ENCODE peak calls at places on chromosome 12, in four cellular contexts. B, X, O and Q are unnamed samples.
A peak's percentile ranks its signal among the peaks of the same experiment; 100 is the strongest.

GRCh38 chr12:2112401-2112800 is 59.6 kb downstream of the CACNA1C start:
- DNase-seq in X (peak; percentile 63), B (no peak), O (no peak), Q (no peak)

GRCh38 chr12:1398673-1399072 is 195.7 kb downstream of the FBXL14 start:
- DNase-seq in X (no peak), O (no peak), B (no peak), Q (no peak)

GRCh38 chr12:93347054-93347786 is 30.5 kb upstream of the NUDT4 start:
- DNase-seq in O (no peak), B (no peak), X (no peak), Q (no peak)

GRCh38 chr12:108884116-108885012 is 4.5 kb downstream of the DAO start:
- DNase-seq in O (peak; percentile 65), X (peak; percentile 59), B (no peak), Q (no peak)

GRCh38 chr12:115838952-115839351 is 438.5 kb downstream of the MED13L start:
- DNase-seq in B (no peak), O (no peak), X (no peak), Q (no peak)

GRCh38 chr12:130499474-130499873 is 161.8 kb downstream of the PIWIL1 start:
- DNase-seq in O (no peak), B (no peak), X (no peak), Q (no peak)

GRCh38 chr12:49750027-49750977 is 8.9 kb downstream of the TMBIM6 start:
- DNase-seq in X (no peak), B (no peak), O (no peak), Q (no peak)

GRCh38 chr12:125203145-125203765 is 138.0 kb downstream of the AACS start:
- DNase-seq in O (no peak), B (no peak), X (no peak), Q (no peak)

GRCh38 chr12:100720016-100720654 is 74.4 kb upstream of the ANO4 start:
- DNase-seq in B (no peak), O (no peak), X (no peak), Q (no peak)

GRCh38 chr12:76631741-76632140 is 72.2 kb upstream of the OSBPL8 start:
- DNase-seq in B (no peak), O (no peak), X (no peak), Q (no peak)

GRCh38 chr12:96445743-96446655 is 43.4 kb upstream of the CFAP54 start:
- DNase-seq in O (no peak), X (no peak), B (no peak), Q (no peak)

GRCh38 chr12:98618952-98619351 is 25.5 kb downstream of the SLC25A3 start:
- DNase-seq in X (no peak), O (no peak), B (no peak), Q (no peak)

GRCh38 chr12:107329569-107330324 is 236.4 kb upstream of the CRY1 start:
- DNase-seq in O (no peak), X (no peak), B (no peak), Q (no peak)

GRCh38 chr12:102593128-102593527 is 112.8 kb upstream of the IGF1 start:
- DNase-seq in B (no peak), O (no peak), X (no peak), Q (no peak)

GRCh38 chr12:57127101-57127709 is 1.1 kb upstream of the LRP1 start:
- DNase-seq in B (no peak), O (peak; percentile 84), X (peak; percentile 92), Q (peak; percentile 78)

GRCh38 chr12:27972721-27973120 is at the start of gene PTHLH:
- DNase-seq in O (no peak), B (no peak), X (no peak), Q (no peak)

GRCh38 chr12:127396720-127397119 is 870.2 kb upstream of the TMEM132C start:
- DNase-seq in X (no peak), O (no peak), B (no peak), Q (no peak)

GRCh38 chr12:100982511-100983183 is 188.1 kb downstream of the ANO4 start:
- DNase-seq in B (no peak), O (no peak), X (no peak), Q (no peak)

GRCh38 chr12:93005928-93006654 is 77.0 kb upstream of the EEA1 start:
- DNase-seq in B (no peak), O (no peak), X (no peak), Q (no peak)

GRCh38 chr12:99099786-99100185 is 454.7 kb downstream of the APAF1 start:
- DNase-seq in B (no peak), X (no peak), O (no peak), Q (no peak)

GRCh38 chr12:123270380-123271181 is 1.1 kb downstream of the CDK2AP1 start:
- DNase-seq in B (no peak), O (no peak), X (no peak), Q (no peak)

GRCh38 chr12:716506-716905 is 35.9 kb upstream of the WNK1 start:
- DNase-seq in O (no peak), B (no peak), X (no peak), Q (no peak)

GRCh38 chr12:75921687-75922289 is 109.8 kb downstream of the PHLDA1 start:
- DNase-seq in O (peak; percentile 35), X (no peak), B (no peak), Q (no peak)

GRCh38 chr12:87871061-87871460 is 158.1 kb downstream of the C12orf50 start:
- DNase-seq in O (no peak), X (no peak), B (no peak), Q (no peak)

GRCh38 chr12:41663487-41664258 is 475.6 kb downstream of the PDZRN4 start:
- DNase-seq in B (no peak), O (no peak), X (no peak), Q (no peak)

GRCh38 chr12:113056631-113057488 is at the start of gene DTX1:
- DNase-seq in O (no peak), B (no peak), X (no peak), Q (no peak)

GRCh38 chr12:122200541-122201175 is 2.9 kb upstream of the B3GNT4 start:
- DNase-seq in B (no peak), X (no peak), O (no peak), Q (no peak)

GRCh38 chr12:58416211-58416610 is 474.8 kb downstream of the ATP23 start:
- DNase-seq in X (no peak), B (no peak), O (no peak), Q (no peak)

GRCh38 chr12:130214686-130215370 is 52.6 kb downstream of the FZD10 start:
- DNase-seq in X (no peak), B (no peak), O (no peak), Q (peak; percentile 37)

GRCh38 chr12:132138941-132139871 is 4.9 kb downstream of the DDX51 start:
- DNase-seq in X (peak; percentile 18), O (no peak), B (peak; percentile 61), Q (no peak)

GRCh38 chr12:47223848-47224213 is 144.1 kb upstream of the AMIGO2 start:
- DNase-seq in O (peak; percentile 52), X (no peak), B (no peak), Q (no peak)

GRCh38 chr12:57983858-57984505 is 42.6 kb downstream of the ATP23 start:
- DNase-seq in X (no peak), O (no peak), B (no peak), Q (no peak)

GRCh38 chr12:106246891-106247730 is 709 bp downstream of the CKAP4 start:
- DNase-seq in X (peak; percentile 77), B (peak; percentile 90), O (peak; percentile 75), Q (peak; percentile 44)

GRCh38 chr12:132635076-132635955 is 16.7 kb downstream of the P2RX2 start:
- DNase-seq in O (no peak), B (no peak), X (no peak), Q (no peak)

GRCh38 chr12:6553051-6553868 is 2.6 kb downstream of the IFFO1 start:
- DNase-seq in B (no peak), O (no peak), X (no peak), Q (no peak)
- H3K27ac ChIP-seq in B (peak overlapping the region; percentile 78), O (peak overlapping the region; percentile 86), X (peak overlapping the region; percentile 56), Q (peak overlapping the region; percentile 85)

DNA sequence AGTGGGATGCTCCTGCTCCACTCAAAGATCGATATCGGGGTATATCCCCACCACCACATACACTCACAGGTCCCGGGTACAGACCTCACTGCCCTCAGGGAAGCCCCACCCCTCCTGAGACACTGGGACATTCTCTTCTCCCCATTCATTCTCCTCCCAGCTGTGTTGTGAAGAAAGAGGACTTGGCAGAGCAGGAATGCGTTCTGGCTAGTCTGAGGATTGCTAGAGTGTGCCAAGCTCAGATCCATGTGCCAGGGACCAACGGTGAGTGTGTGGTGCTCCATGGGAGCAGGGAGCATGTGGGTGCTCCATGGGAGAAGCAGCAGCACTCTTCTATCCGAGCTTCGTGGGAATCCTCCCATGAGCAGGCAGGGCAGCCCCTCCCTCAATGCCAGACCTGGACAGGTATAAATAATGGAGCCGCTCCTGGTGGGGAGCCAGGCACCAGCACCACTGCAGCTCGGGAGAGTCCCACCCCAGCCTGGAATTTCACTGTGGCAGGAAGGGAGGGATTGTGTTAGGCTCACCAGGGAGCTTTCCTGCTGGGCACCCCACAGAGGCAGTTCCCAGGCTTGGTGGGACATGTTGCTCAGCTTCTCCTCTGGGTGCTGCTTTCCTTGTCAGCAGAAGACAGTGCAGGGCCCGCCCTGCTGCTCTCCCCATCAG is 2.3 kb upstream of the KRT5 start:
- DNase-seq in X (no peak), O (no peak), B (peak; percentile 79), Q (peak; percentile 93)
- H3K4me1 ChIP-seq in X (no peaks in the 10 kb centered on the region), O (no peaks in the 10 kb centered on the region), B (peaks cover 60% of the 10 kb centered on the region), Q (peaks cover 3% of the 10 kb centered on the region)

GRCh38 chr12:94956936-94957464 is 46.5 kb downstream of the NDUFA12 start:
- DNase-seq in B (no peak), X (no peak), O (no peak), Q (no peak)
- TF ChIP-seq POLR2A in B (no peak), X (no peak), O (no peak), Q (no peak)

DNA sequence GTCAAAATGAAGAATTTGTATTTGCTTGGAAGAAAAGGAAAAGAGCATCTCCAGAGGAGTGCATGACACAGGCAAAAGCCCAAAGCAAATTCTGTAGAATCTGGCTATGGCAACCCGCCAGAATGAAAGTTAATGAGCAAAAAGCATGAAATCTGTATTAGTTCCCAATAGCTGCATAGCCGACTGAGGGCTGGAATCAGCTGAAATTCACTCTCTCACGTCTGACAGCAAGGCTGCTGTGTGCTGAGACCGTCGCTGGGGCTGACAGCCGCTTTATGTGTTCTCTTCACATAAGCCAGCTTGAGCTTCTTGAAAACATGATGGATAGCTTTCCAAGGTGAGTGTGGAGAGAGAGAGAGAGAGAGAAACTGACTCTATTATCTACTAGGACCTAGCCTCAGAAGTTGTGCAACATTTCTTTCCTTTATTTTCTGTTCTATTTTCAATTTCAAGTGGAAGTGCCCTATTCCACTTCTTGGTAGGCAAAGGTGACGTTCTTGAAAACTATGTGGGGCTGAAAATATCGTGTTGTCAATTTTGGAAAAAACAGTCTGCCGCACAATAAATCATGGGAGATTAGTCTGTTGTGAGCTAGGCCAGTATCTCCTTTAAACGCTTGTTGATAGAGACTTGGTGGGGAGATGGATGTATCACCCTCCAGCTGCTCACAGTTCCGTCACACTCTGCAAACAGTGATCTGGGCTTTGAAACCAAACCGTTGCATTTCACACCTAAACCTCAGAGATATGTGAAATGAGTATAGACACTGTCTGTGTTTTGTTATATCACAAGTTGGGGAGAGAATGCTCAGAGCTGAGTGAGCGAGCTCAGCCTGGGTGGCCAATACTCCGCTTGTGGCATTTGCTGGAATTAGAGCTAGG is 74.8 kb upstream of the ST8SIA1 start:
- DNase-seq in B (no peak), X (no peak), O (no peak), Q (no peak)
- H3K27ac ChIP-seq in B (peak overlapping the region; percentile 66), X (peak overlapping the region; percentile 59), O (peak overlapping the region; percentile 48), Q (peak overlapping the region; percentile 64)